ENCODE peak calls at places on chromosome 4, in nine cellular contexts. J is lower leg skin; E is IMR-90; K is activated B cell treated with CpG ODN at 0.5 μM for 24 hours; H is suprapubic skin; R is CD4-positive, alpha-beta T cell; C is lower lobe of right lung; X is AG04449; G is endodermal cell. O is an unnamed sample.

GRCh38 chr4:72302981-72303704 is 265.9 kb downstream of the ADAMTS3 start:
- DNase-seq in C (no peak), E (peak; percentile 35), J (no peak), H (no peak), X (no peak), K (peak; percentile 15), R (peak; percentile 17), G (peak; percentile 83), O (no peak)

GRCh38 chr4:159105063-159105414 is 2.2 kb downstream of the RAPGEF2 start:
- DNase-seq in C (no peak), X (no peak), H (no peak), J (no peak), E (peak; percentile 61), G (no peak), K (no peak), R (no peak), O (no peak)

GRCh38 chr4:3293410-3294391 is 880 bp downstream of the RGS12 start:
- DNase-seq in C (no peak), X (no peak), K (peak; percentile 34), G (peak; percentile 72), E (no peak), H (no peak), J (no peak), R (no peak), O (no peak)

GRCh38 chr4:4981427-4981826 is 37.8 kb downstream of the CYTL1 start:
- DNase-seq in C (no peak), E (no peak), X (no peak), R (no peak), K (no peak), G (no peak), J (peak; percentile 47), H (no peak), O (peak; percentile 70)

GRCh38 chr4:78937837-78938236 is 1.4 kb downstream of the PAQR3 start:
- DNase-seq in R (no peak), H (no peak), J (peak; percentile 47), C (no peak), K (no peak), E (peak; percentile 16), G (no peak), X (no peak), O (no peak)

GRCh38 chr4:183600189-183600685 is 58.7 kb downstream of the RWDD4 start:
- DNase-seq in J (no peak), C (no peak), K (no peak), H (no peak), X (no peak), R (no peak), E (no peak), G (peak; percentile 76), O (no peak)

GRCh38 chr4:90226734-90227133 is 99.5 kb downstream of the CCSER1 start:
- DNase-seq in X (no peak), H (no peak), R (no peak), G (no peak), C (no peak), K (no peak), J (no peak), E (no peak), O (no peak)

GRCh38 chr4:81919238-81919637 is 447.5 kb upstream of the RASGEF1B start:
- DNase-seq in X (no peak), R (no peak), G (peak; percentile 61), H (no peak), C (no peak), J (no peak), E (peak; percentile 1), K (no peak), O (no peak)

GRCh38 chr4:52407545-52407944 is 251.6 kb downstream of the USP46 start:
- DNase-seq in J (no peak), K (no peak), G (peak; percentile 69), X (no peak), H (no peak), R (no peak), C (no peak), E (no peak), O (no peak)

GRCh38 chr4:82780398-82781231 is 18.0 kb downstream of the SCD5 start:
- DNase-seq in C (peak; percentile 81), K (no peak), J (peak; percentile 40), E (peak; percentile 59), R (no peak), G (peak; percentile 75), X (no peak), H (peak; percentile 74), O (no peak)

GRCh38 chr4:155629183-155629825 is 37.3 kb upstream of the GUCY1A1 start:
- DNase-seq in X (no peak), C (no peak), G (no peak), R (no peak), J (no peak), E (peak; percentile 59), H (no peak), K (no peak), O (no peak)

GRCh38 chr4:41297832-41298231 is 41.1 kb downstream of the UCHL1 start:
- DNase-seq in X (no peak), H (no peak), G (no peak), E (no peak), K (no peak), R (no peak), J (no peak), C (no peak), O (no peak)

GRCh38 chr4:158314756-158315487 is 104.6 kb downstream of the TMEM144 start:
- DNase-seq in K (no peak), G (no peak), E (peak; percentile 98), X (peak; percentile 94), C (no peak), R (no peak), J (no peak), H (no peak), O (peak; percentile 90)

GRCh38 chr4:173498771-173499170 is 31.3 kb downstream of the HAND2 start:
- DNase-seq in K (no peak), C (no peak), G (peak; percentile 10), J (no peak), R (no peak), X (no peak), H (no peak), E (no peak), O (no peak)

GRCh38 chr4:112853662-112854256 is 195.7 kb upstream of the ANK2 start:
- DNase-seq in X (no peak), R (no peak), H (no peak), E (no peak), G (no peak), K (no peak), J (no peak), C (no peak), O (no peak)
- TF ChIP-seq CTCF in X (peak; percentile 31), R (no peak), H (no peak), E (peak; percentile 18), G (peak; percentile 75), K (no peak), J (no peak), C (no peak), O (peak; percentile 38)

DNA sequence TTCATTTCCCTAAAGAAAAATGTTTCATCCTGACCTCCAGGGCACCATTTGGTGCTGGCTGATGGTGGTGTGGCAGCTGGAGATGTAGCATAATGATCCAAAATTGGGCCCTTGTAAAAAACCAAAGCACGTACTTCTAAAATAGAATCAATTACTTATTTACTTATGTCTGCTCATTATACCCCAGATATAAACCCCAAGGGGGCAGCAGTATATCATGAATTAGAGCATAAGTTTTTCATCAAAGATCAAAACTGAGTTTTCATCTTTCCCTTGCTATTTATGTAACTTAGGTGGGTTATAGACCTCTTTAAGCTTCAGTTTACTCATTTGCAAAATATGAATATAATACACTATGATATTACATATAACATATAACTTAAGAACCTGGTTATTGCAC is 241.1 kb downstream of the TACR3 start:
- DNase-seq in X (no peak), K (no peak), E (no peak), J (no peak), R (no peak), G (no peak), C (no peak), H (no peak), O (no peak)
- TF ChIP-seq CTCF in X (no peak), K (no peak), E (peak; percentile 13), J (no peak), R (no peak), G (peak; percentile 44), C (no peak), H (no peak), O (peak; percentile 27)

DNA sequence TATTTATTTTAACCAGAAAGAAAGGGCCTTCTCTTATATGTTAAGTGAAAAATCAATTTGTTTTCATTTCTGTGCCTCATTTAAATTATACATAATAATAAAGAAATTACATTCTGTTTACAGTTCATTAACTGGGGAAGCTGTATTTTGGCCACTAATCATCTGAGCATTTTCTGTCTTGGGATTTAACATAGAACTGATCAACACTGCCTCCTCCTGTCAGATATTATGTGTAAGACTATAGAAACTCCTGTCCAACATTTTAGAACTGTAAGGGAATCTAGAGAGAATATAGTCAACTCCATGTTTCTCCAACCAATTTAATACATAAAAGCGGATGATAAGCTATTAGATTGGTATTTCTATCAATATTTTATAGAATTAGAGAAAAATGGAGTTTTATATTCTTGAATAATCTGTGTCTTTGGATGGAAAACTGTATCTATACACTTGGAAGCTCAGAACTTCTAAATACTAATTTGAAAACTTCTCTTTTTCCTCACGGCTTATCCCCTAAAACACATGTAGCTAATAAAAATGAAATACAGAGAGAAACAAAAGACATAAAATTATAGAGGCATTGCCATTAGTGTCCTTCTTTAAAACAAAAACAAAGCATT is 33.0 kb downstream of the ENPEP start:
- DNase-seq in E (peak; percentile 46), R (no peak), X (no peak), C (no peak), J (no peak), G (no peak), K (no peak), H (no peak), O (no peak)
- TF ChIP-seq CTCF in E (peak; percentile 58), R (no peak), X (peak; percentile 43), C (no peak), J (no peak), G (peak; percentile 73), K (no peak), H (peak; percentile 9), O (peak; percentile 44)

DNA sequence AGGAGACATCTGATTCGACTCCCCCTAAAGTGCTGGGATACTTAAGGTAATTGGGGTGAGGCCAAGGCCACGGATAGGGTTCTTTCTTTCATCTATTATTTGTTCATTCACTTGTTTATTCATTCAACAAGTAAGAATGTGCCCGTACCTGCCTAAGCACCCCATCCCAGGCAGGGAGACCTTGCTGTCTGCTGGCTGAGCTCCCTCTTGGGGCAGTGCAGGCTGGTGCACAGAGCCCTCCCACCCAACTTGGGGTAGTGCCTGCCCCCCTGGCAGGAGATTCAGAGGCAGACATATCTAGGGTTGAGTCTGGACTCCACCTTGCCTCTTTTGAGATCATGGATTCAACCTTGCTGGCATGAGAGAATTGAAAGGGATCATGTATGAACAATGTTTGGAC is 95.7 kb downstream of the DRD5 start:
- DNase-seq in C (no peak), K (no peak), H (no peak), G (peak; percentile 54), X (no peak), E (no peak), R (no peak), J (no peak), O (no peak)
- TF ChIP-seq CTCF in C (no peak), K (no peak), H (no peak), G (peak; percentile 45), X (no peak), E (no peak), R (no peak), J (no peak), O (no peak)

O was measured in AG09319.